ENCODE peak calls at places on chromosomes 2 and 18, in nine cellular contexts. One of them, this sample, is unnamed.
A peak's percentile ranks its signal among the peaks of the same experiment; 100 is the strongest.

GRCh38 chr2:127515383-127515915 is 10.8 kb downstream of the IWS1 start:
- DNase-seq in gastrocnemius medialis: no peak
- DNase-seq in fibroblast of mammary gland: peak; percentile 86
- DNase-seq in foreskin fibroblast: no peak
- DNase-seq in cardiac fibroblast: peak; percentile 73
- DNase-seq in fibroblast of pulmonary artery: peak; percentile 33
- DNase-seq in tibial artery: no peak
- DNase-seq in epithelial cell of esophagus: no peak
- DNase-seq in ovary: no peak
- DNase-seq in this sample: peak; percentile 87

GRCh38 chr2:227406177-227407031 is 18.7 kb upstream of the SCYGR1 start:
- DNase-seq in gastrocnemius medialis: peak; percentile 10
- DNase-seq in fibroblast of mammary gland: peak; percentile 98
- DNase-seq in foreskin fibroblast: peak; percentile 90
- DNase-seq in cardiac fibroblast: peak; percentile 99
- DNase-seq in fibroblast of pulmonary artery: peak; percentile 99
- DNase-seq in tibial artery: peak; percentile 72
- DNase-seq in epithelial cell of esophagus: peak; percentile 96
- DNase-seq in ovary: peak; percentile 64
- DNase-seq in this sample: peak; percentile 100

GRCh38 chr2:211085056-211085680 is 528.8 kb downstream of the CPS1 start:
- DNase-seq in gastrocnemius medialis: no peak
- DNase-seq in fibroblast of mammary gland: peak; percentile 38
- DNase-seq in foreskin fibroblast: no peak
- DNase-seq in cardiac fibroblast: peak; percentile 64
- DNase-seq in fibroblast of pulmonary artery: peak; percentile 62
- DNase-seq in tibial artery: no peak
- DNase-seq in epithelial cell of esophagus: peak; percentile 59
- DNase-seq in ovary: no peak
- DNase-seq in this sample: peak; percentile 70

GRCh38 chr2:26273501-26273900 is 28.8 kb downstream of the HADHB start:
- DNase-seq in gastrocnemius medialis: no peak
- DNase-seq in fibroblast of mammary gland: peak; percentile 4
- DNase-seq in foreskin fibroblast: no peak
- DNase-seq in cardiac fibroblast: peak; percentile 24
- DNase-seq in fibroblast of pulmonary artery: peak; percentile 25
- DNase-seq in tibial artery: no peak
- DNase-seq in epithelial cell of esophagus: no peak
- DNase-seq in ovary: no peak
- DNase-seq in this sample: peak; percentile 30

GRCh38 chr2:56132138-56132537 is 51.7 kb upstream of the CCDC85A start:
- DNase-seq in gastrocnemius medialis: no peak
- DNase-seq in fibroblast of mammary gland: peak; percentile 53
- DNase-seq in foreskin fibroblast: peak; percentile 7
- DNase-seq in cardiac fibroblast: peak; percentile 67
- DNase-seq in fibroblast of pulmonary artery: peak; percentile 77
- DNase-seq in tibial artery: no peak
- DNase-seq in epithelial cell of esophagus: peak; percentile 52
- DNase-seq in ovary: no peak
- DNase-seq in this sample: peak; percentile 76

GRCh38 chr2:9263388-9263787 is 56.8 kb downstream of the ASAP2 start:
- DNase-seq in gastrocnemius medialis: no peak
- DNase-seq in fibroblast of mammary gland: no peak
- DNase-seq in foreskin fibroblast: no peak
- DNase-seq in cardiac fibroblast: peak; percentile 44
- DNase-seq in fibroblast of pulmonary artery: no peak
- DNase-seq in tibial artery: no peak
- DNase-seq in epithelial cell of esophagus: no peak
- DNase-seq in ovary: no peak
- DNase-seq in this sample: no peak

GRCh38 chr2:224357098-224357901 is 44.6 kb downstream of the FAM124B start:
- DNase-seq in gastrocnemius medialis: no peak
- DNase-seq in fibroblast of mammary gland: peak; percentile 66
- DNase-seq in foreskin fibroblast: peak; percentile 34
- DNase-seq in cardiac fibroblast: peak; percentile 78
- DNase-seq in fibroblast of pulmonary artery: peak; percentile 79
- DNase-seq in tibial artery: no peak
- DNase-seq in epithelial cell of esophagus: peak; percentile 75
- DNase-seq in ovary: no peak
- DNase-seq in this sample: peak; percentile 78

GRCh38 chr18:8056723-8057122 is 489.6 kb downstream of the PTPRM start:
- DNase-seq in gastrocnemius medialis: no peak
- DNase-seq in fibroblast of mammary gland: no peak
- DNase-seq in foreskin fibroblast: no peak
- DNase-seq in cardiac fibroblast: no peak
- DNase-seq in fibroblast of pulmonary artery: no peak
- DNase-seq in tibial artery: no peak
- DNase-seq in epithelial cell of esophagus: no peak
- DNase-seq in ovary: no peak
- DNase-seq in this sample: no peak

GRCh38 chr2:109375656-109376055 is 238.1 kb downstream of the SEPTIN10 start:
- DNase-seq in gastrocnemius medialis: no peak
- DNase-seq in fibroblast of mammary gland: no peak
- DNase-seq in foreskin fibroblast: no peak
- DNase-seq in cardiac fibroblast: no peak
- DNase-seq in fibroblast of pulmonary artery: no peak
- DNase-seq in tibial artery: no peak
- DNase-seq in epithelial cell of esophagus: no peak
- DNase-seq in ovary: peak; percentile 21
- DNase-seq in this sample: no peak

GRCh38 chr2:16023663-16024360 is 83.5 kb downstream of the MYCN start:
- DNase-seq in gastrocnemius medialis: no peak
- DNase-seq in fibroblast of mammary gland: no peak
- DNase-seq in foreskin fibroblast: no peak
- DNase-seq in cardiac fibroblast: no peak
- DNase-seq in fibroblast of pulmonary artery: no peak
- DNase-seq in tibial artery: no peak
- DNase-seq in epithelial cell of esophagus: no peak
- DNase-seq in ovary: no peak
- DNase-seq in this sample: no peak

GRCh38 chr2:165443524-165443923 is 26.0 kb upstream of the CSRNP3 start:
- DNase-seq in gastrocnemius medialis: no peak
- DNase-seq in fibroblast of mammary gland: no peak
- DNase-seq in foreskin fibroblast: no peak
- DNase-seq in cardiac fibroblast: no peak
- DNase-seq in fibroblast of pulmonary artery: no peak
- DNase-seq in tibial artery: no peak
- DNase-seq in epithelial cell of esophagus: no peak
- DNase-seq in ovary: no peak
- DNase-seq in this sample: no peak

GRCh38 chr2:216692636-216693413 is 2.5 kb downstream of the IGFBP5 start:
- DNase-seq in gastrocnemius medialis: peak; percentile 77
- DNase-seq in fibroblast of mammary gland: no peak
- DNase-seq in foreskin fibroblast: no peak
- DNase-seq in cardiac fibroblast: peak; percentile 48
- DNase-seq in fibroblast of pulmonary artery: peak; percentile 29
- DNase-seq in tibial artery: peak; percentile 97
- DNase-seq in epithelial cell of esophagus: peak; percentile 57
- DNase-seq in ovary: peak; percentile 89
- DNase-seq in this sample: peak; percentile 52

DNA sequence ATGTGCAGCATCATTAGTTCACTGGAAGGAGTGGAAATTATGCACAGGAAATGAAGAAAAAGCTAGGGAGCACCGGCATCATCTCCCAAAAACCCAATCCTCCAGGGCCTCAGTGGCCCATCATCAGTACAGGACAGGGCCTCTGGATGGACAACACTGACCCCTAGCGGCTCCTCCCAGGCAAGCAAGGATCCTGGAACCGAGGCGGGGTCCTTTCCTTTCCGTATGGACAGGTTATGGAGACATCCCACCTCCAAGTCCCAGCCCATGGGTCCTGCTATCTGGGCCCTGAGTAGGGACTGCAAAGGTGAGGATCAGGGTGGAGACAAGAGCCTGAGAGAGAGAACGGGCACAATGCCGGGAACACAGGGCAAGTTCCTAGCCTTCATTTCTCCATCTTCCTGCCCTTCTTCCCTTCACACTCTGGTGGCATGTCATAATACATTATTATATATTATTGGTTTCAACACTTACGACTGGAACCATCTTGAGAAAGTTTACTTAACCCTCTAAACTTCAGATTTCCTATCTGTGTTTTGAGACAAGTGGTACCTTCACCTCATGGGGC is 68.2 kb downstream of the ZNF516 start:
- DNase-seq in gastrocnemius medialis: no peak
- DNase-seq in fibroblast of mammary gland: peak; percentile 49
- DNase-seq in foreskin fibroblast: no peak
- DNase-seq in cardiac fibroblast: no peak
- DNase-seq in fibroblast of pulmonary artery: peak; percentile 31
- DNase-seq in tibial artery: no peak
- DNase-seq in epithelial cell of esophagus: peak; percentile 39
- DNase-seq in ovary: peak; percentile 72
- DNase-seq in this sample: peak; percentile 39
- TF ChIP-seq CTCF in gastrocnemius medialis: no peak
- TF ChIP-seq CTCF in fibroblast of mammary gland: peak; percentile 88
- TF ChIP-seq CTCF in foreskin fibroblast: peak; percentile 92
- TF ChIP-seq CTCF in cardiac fibroblast: peak; percentile 77
- TF ChIP-seq CTCF in fibroblast of pulmonary artery: peak; percentile 72
- TF ChIP-seq CTCF in tibial artery: peak; percentile 18
- TF ChIP-seq CTCF in epithelial cell of esophagus: peak; percentile 83
- TF ChIP-seq CTCF in ovary: peak; percentile 58
- TF ChIP-seq CTCF in this sample: peak; percentile 80

GRCh38 chr18:48623468-48624220 is 84.8 kb downstream of the CTIF start:
- DNase-seq in gastrocnemius medialis: no peak
- DNase-seq in fibroblast of mammary gland: peak; percentile 81
- DNase-seq in foreskin fibroblast: peak; percentile 59
- DNase-seq in cardiac fibroblast: peak; percentile 89
- DNase-seq in fibroblast of pulmonary artery: peak; percentile 91
- DNase-seq in tibial artery: no peak
- DNase-seq in epithelial cell of esophagus: peak; percentile 82
- DNase-seq in ovary: no peak
- DNase-seq in this sample: peak; percentile 93
- H3K4me3 ChIP-seq in gastrocnemius medialis: no peak overlapping the region
- H3K4me3 ChIP-seq in fibroblast of mammary gland: no peak overlapping the region
- H3K4me3 ChIP-seq in foreskin fibroblast: no peak overlapping the region
- H3K4me3 ChIP-seq in cardiac fibroblast: no peak overlapping the region
- H3K4me3 ChIP-seq in fibroblast of pulmonary artery: no peak overlapping the region
- H3K4me3 ChIP-seq in tibial artery: no peak overlapping the region
- H3K4me3 ChIP-seq in epithelial cell of esophagus: no peak overlapping the region
- H3K4me3 ChIP-seq in ovary: no peak overlapping the region
- H3K4me3 ChIP-seq in this sample: no peak overlapping the region

GRCh38 chr2:70966681-70967080 is 11.7 kb upstream of the ANKRD53 start:
- DNase-seq in gastrocnemius medialis: no peak
- DNase-seq in fibroblast of mammary gland: no peak
- DNase-seq in foreskin fibroblast: no peak
- DNase-seq in cardiac fibroblast: no peak
- DNase-seq in fibroblast of pulmonary artery: no peak
- DNase-seq in tibial artery: no peak
- DNase-seq in epithelial cell of esophagus: no peak
- DNase-seq in ovary: no peak
- DNase-seq in this sample: no peak
- TF ChIP-seq CTCF in gastrocnemius medialis: no peak
- TF ChIP-seq CTCF in fibroblast of mammary gland: no peak
- TF ChIP-seq CTCF in foreskin fibroblast: no peak
- TF ChIP-seq CTCF in cardiac fibroblast: no peak
- TF ChIP-seq CTCF in fibroblast of pulmonary artery: no peak
- TF ChIP-seq CTCF in tibial artery: no peak
- TF ChIP-seq CTCF in epithelial cell of esophagus: no peak
- TF ChIP-seq CTCF in ovary: no peak
- TF ChIP-seq CTCF in this sample: no peak

GRCh38 chr2:203583696-203584095 is 48.6 kb upstream of the RAPH1 start:
- DNase-seq in gastrocnemius medialis: no peak
- DNase-seq in fibroblast of mammary gland: peak; percentile 46
- DNase-seq in foreskin fibroblast: peak; percentile 79
- DNase-seq in cardiac fibroblast: peak; percentile 44
- DNase-seq in fibroblast of pulmonary artery: peak; percentile 62
- DNase-seq in tibial artery: no peak
- DNase-seq in epithelial cell of esophagus: peak; percentile 84
- DNase-seq in ovary: no peak
- DNase-seq in this sample: peak; percentile 57

GRCh38 chr2:203580846-203581245 is 45.7 kb upstream of the RAPH1 start:
- DNase-seq in gastrocnemius medialis: no peak
- DNase-seq in fibroblast of mammary gland: no peak
- DNase-seq in foreskin fibroblast: no peak
- DNase-seq in cardiac fibroblast: no peak
- DNase-seq in fibroblast of pulmonary artery: no peak
- DNase-seq in tibial artery: no peak
- DNase-seq in epithelial cell of esophagus: no peak
- DNase-seq in ovary: no peak
- DNase-seq in this sample: no peak

GRCh38 chr2:203582468-203582867 is 47.4 kb upstream of the RAPH1 start:
- DNase-seq in gastrocnemius medialis: no peak
- DNase-seq in fibroblast of mammary gland: no peak
- DNase-seq in foreskin fibroblast: no peak
- DNase-seq in cardiac fibroblast: peak; percentile 72
- DNase-seq in fibroblast of pulmonary artery: peak; percentile 59
- DNase-seq in tibial artery: no peak
- DNase-seq in epithelial cell of esophagus: no peak
- DNase-seq in ovary: no peak
- DNase-seq in this sample: peak; percentile 75

GRCh38 chr2:203584784-203585183 is 49.7 kb upstream of the RAPH1 start:
- DNase-seq in gastrocnemius medialis: no peak
- DNase-seq in fibroblast of mammary gland: no peak
- DNase-seq in foreskin fibroblast: no peak
- DNase-seq in cardiac fibroblast: no peak
- DNase-seq in fibroblast of pulmonary artery: no peak
- DNase-seq in tibial artery: no peak
- DNase-seq in epithelial cell of esophagus: no peak
- DNase-seq in ovary: no peak
- DNase-seq in this sample: no peak

GRCh38 chr2:203583084-203583695 is 48.1 kb upstream of the RAPH1 start:
- DNase-seq in gastrocnemius medialis: no peak
- DNase-seq in fibroblast of mammary gland: no peak
- DNase-seq in foreskin fibroblast: no peak
- DNase-seq in cardiac fibroblast: no peak
- DNase-seq in fibroblast of pulmonary artery: no peak
- DNase-seq in tibial artery: no peak
- DNase-seq in epithelial cell of esophagus: peak; percentile 31
- DNase-seq in ovary: no peak
- DNase-seq in this sample: no peak
- H3K4me3 ChIP-seq in gastrocnemius medialis: no peak overlapping the region
- H3K4me3 ChIP-seq in fibroblast of mammary gland: no peak overlapping the region
- H3K4me3 ChIP-seq in foreskin fibroblast: no peak overlapping the region
- H3K4me3 ChIP-seq in cardiac fibroblast: no peak overlapping the region
- H3K4me3 ChIP-seq in fibroblast of pulmonary artery: no peak overlapping the region
- H3K4me3 ChIP-seq in tibial artery: no peak overlapping the region
- H3K4me3 ChIP-seq in epithelial cell of esophagus: no peak overlapping the region
- H3K4me3 ChIP-seq in ovary: no peak overlapping the region
- H3K4me3 ChIP-seq in this sample: no peak overlapping the region

DNA sequence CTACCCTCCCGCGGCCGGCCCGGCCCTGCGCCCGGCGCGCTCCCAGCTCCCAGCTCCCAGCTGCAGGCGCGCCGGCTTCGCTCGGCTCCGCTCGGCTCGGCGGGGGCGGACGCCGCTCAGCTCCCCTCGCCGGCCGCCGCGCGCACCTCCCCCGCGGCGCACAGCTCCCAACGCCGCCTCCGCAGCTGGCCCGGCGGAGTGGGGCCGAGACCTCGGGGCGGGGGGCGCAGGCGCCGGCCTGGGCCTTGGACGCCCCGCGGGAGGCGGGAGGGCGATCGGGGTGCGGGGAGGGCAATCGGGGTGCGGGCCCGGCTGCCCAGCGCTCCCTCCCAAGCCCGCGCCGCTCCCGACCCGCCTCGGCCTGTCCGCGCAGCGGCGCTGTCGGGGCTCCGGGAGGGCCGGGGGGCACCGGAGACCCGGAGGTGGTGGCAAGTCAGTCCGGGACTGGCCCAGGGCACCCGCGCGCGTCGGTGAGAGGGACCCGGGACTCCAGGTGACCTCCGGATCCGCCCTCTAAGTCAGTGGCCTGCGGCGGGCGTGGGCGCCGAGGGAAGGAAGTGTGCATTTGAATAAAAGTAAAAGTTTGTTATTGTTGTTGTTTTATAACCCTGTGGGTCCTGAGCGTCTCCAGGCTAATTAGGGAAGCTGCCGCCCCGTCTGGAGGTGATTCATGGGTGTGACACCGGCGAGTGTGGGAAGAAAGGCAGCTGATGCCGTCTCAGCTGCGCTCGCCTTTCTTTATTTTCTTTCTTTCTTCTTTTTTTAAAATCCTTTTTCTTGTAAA is at the start of gene CRACDL:
- DNase-seq in gastrocnemius medialis: no peak
- DNase-seq in fibroblast of mammary gland: no peak
- DNase-seq in foreskin fibroblast: no peak
- DNase-seq in cardiac fibroblast: no peak
- DNase-seq in fibroblast of pulmonary artery: no peak
- DNase-seq in tibial artery: no peak
- DNase-seq in epithelial cell of esophagus: peak; percentile 63
- DNase-seq in ovary: no peak
- DNase-seq in this sample: no peak
- TF ChIP-seq CTCF in gastrocnemius medialis: no peak
- TF ChIP-seq CTCF in fibroblast of mammary gland: no peak
- TF ChIP-seq CTCF in foreskin fibroblast: no peak
- TF ChIP-seq CTCF in cardiac fibroblast: no peak
- TF ChIP-seq CTCF in fibroblast of pulmonary artery: no peak
- TF ChIP-seq CTCF in tibial artery: no peak
- TF ChIP-seq CTCF in epithelial cell of esophagus: no peak
- TF ChIP-seq CTCF in ovary: no peak
- TF ChIP-seq CTCF in this sample: no peak

This sample was measured in fibroblast of the aortic adventitia.